ENCODE peak calls at places on chromosomes 12 and 14, in eight cellular contexts. S, B, V, W, O, R, Q and F are unnamed samples.

GRCh38 chr14:74667758-74668157 is 45.1 kb downstream of the AREL1 start:
- DNase-seq in V (no peak), B (no peak), W (no peak), R (no peak), Q (no peak), S (no peak), O (no peak), F (no peak)

GRCh38 chr12:68932701-68933563 is at the start of gene CPM:
- DNase-seq in B (peak), V (peak), S (peak), O (peak), W (peak), Q (peak), R (peak), F (no peak)

GRCh38 chr12:6069452-6070093 is 54.9 kb downstream of the VWF start:
- DNase-seq in O (no peak), B (no peak), R (no peak), V (peak), W (no peak), Q (no peak), S (no peak), F (no peak)

GRCh38 chr12:95118788-95119179 is 45.4 kb upstream of the NR2C1 start:
- DNase-seq in W (no peak), Q (no peak), R (no peak), S (no peak), V (no peak), B (no peak), O (no peak), F (no peak)

GRCh38 chr12:76299536-76300296 is 48.5 kb downstream of the BBS10 start:
- DNase-seq in B (no peak), V (no peak), O (no peak), W (no peak), R (no peak), S (no peak), Q (no peak), F (no peak)

GRCh38 chr12:76637807-76638206 is 78.2 kb upstream of the OSBPL8 start:
- DNase-seq in B (no peak), S (no peak), Q (no peak), W (no peak), R (no peak), O (no peak), V (no peak), F (no peak)

GRCh38 chr12:101459642-101460346 is 15.3 kb upstream of the SPIC start:
- DNase-seq in Q (no peak), W (no peak), V (peak), O (no peak), B (no peak), R (no peak), S (no peak), F (no peak)

GRCh38 chr12:76037130-76038105 is 5.8 kb upstream of the PHLDA1 start:
- DNase-seq in O (no peak), S (no peak), B (no peak), Q (no peak), R (no peak), V (peak), W (peak), F (peak)

GRCh38 chr14:100898465-100898864 is 5.1 kb downstream of the RTL1 start:
- DNase-seq in W (no peak), R (no peak), Q (no peak), O (no peak), B (peak), S (no peak), V (no peak), F (no peak)

GRCh38 chr14:20799955-20800544 is 2.6 kb downstream of the RNASE1 start:
- DNase-seq in B (no peak), W (no peak), V (peak), S (no peak), O (peak), Q (no peak), R (no peak), F (no peak)

GRCh38 chr14:29321646-29322045 is 555.1 kb downstream of the FOXG1 start:
- DNase-seq in O (no peak), B (no peak), W (no peak), V (no peak), R (no peak), Q (no peak), S (no peak), F (no peak)

GRCh38 chr12:79294590-79294989 is 396.2 kb downstream of the PAWR start:
- DNase-seq in Q (no peak), B (no peak), W (no peak), V (no peak), S (no peak), O (no peak), R (no peak), F (peak)

GRCh38 chr12:98440165-98440581 is 75.2 kb upstream of the TMPO start:
- DNase-seq in O (peak), B (no peak), W (no peak), R (peak), V (peak), S (no peak), Q (no peak), F (no peak)

GRCh38 chr12:119381471-119382235 is 47.1 kb downstream of the CCDC60 start:
- DNase-seq in V (no peak), R (no peak), B (no peak), W (no peak), O (no peak), S (no peak), Q (no peak), F (no peak)